ENCODE peak calls at places on chromosomes 4 and X, in nine cellular contexts. Q is neural crest cell; B is neural progenitor cell; L is HFFc6; K is CD8-positive, alpha-beta T cell; M is MM.1S; I is WTC11; F is transverse colon; C is GM20000. W is an unnamed sample.

GRCh38 chrX:41180194-41180902 is 95.1 kb downstream of the USP9X start:
- DNase-seq in M (peak), C (peak), B (peak), I (peak), K (peak), Q (peak), F (peak), L (peak), W (peak)

GRCh38 chr4:173212379-173212778 is 43.8 kb downstream of the GALNT7 start:
- DNase-seq in L (no peak), F (no peak), K (no peak), C (no peak), Q (no peak), B (no peak), M (no peak), I (no peak), W (no peak)

GRCh38 chr4:176444741-176445140 is 125.0 kb downstream of the SPCS3 start:
- DNase-seq in F (no peak), C (no peak), L (peak), I (no peak), Q (no peak), K (no peak), B (no peak), M (no peak), W (no peak)

GRCh38 chr4:105460306-105460705 is 13.6 kb downstream of the PPA2 start:
- DNase-seq in B (no peak), M (no peak), K (no peak), F (no peak), L (no peak), Q (no peak), I (no peak), C (no peak), W (no peak)

GRCh38 chrX:40945366-40945713 is 139.9 kb upstream of the USP9X start:
- DNase-seq in M (no peak), C (peak), I (no peak), B (no peak), F (peak), K (no peak), L (peak), Q (no peak), W (no peak)

GRCh38 chr4:76061421-76061820 is 13.1 kb upstream of the ART3 start:
- DNase-seq in C (no peak), Q (no peak), K (no peak), L (no peak), M (no peak), B (no peak), F (no peak), I (no peak), W (no peak)

GRCh38 chr4:45732161-45732560 is 391.7 kb downstream of the GABRG1 start:
- DNase-seq in B (peak), K (no peak), M (no peak), I (no peak), L (no peak), C (no peak), F (no peak), Q (no peak), W (no peak)

GRCh38 chr4:176635372-176636261 is 157.1 kb downstream of the VEGFC start:
- DNase-seq in B (no peak), Q (no peak), M (no peak), K (no peak), L (peak), I (no peak), F (no peak), C (no peak), W (no peak)

GRCh38 chrX:8245411-8245810 is 74.3 kb upstream of the VCX2 start:
- DNase-seq in L (no peak), K (no peak), B (peak), F (no peak), I (peak), M (no peak), C (no peak), Q (no peak), W (no peak)

GRCh38 chr4:70705146-70705855 is 16.5 kb upstream of the RUFY3 start:
- DNase-seq in C (peak), B (peak), Q (peak), I (peak), L (peak), M (peak), K (peak), F (peak), W (peak)

GRCh38 chr4:121192500-121192899 is 28.4 kb upstream of the TNIP3 start:
- DNase-seq in B (peak), F (no peak), Q (peak), C (peak), L (peak), M (peak), K (no peak), I (no peak), W (peak)

GRCh38 chr4:127634181-127634580 is 1.4 kb downstream of the INTU start:
- DNase-seq in L (peak), F (no peak), M (no peak), K (no peak), Q (no peak), C (no peak), B (no peak), I (no peak), W (no peak)

GRCh38 chrX:120462370-120462769 is 6.7 kb downstream of the LAMP2 start:
- DNase-seq in I (no peak), L (no peak), K (no peak), M (no peak), B (no peak), F (no peak), C (no peak), Q (no peak), W (no peak)

GRCh38 chr4:15010038-15010585 is 7.8 kb downstream of the CPEB2 start:
- DNase-seq in M (no peak), K (no peak), C (no peak), Q (no peak), F (no peak), L (no peak), B (peak), I (no peak), W (no peak)

GRCh38 chr4:26692014-26692726 is 108.3 kb downstream of the TBC1D19 start:
- DNase-seq in K (no peak), I (no peak), C (no peak), L (peak), Q (no peak), F (no peak), B (no peak), M (no peak), W (no peak)

GRCh38 chr4:108365551-108365950 is 196.8 kb upstream of the LEF1 start:
- DNase-seq in M (no peak), L (no peak), B (peak), K (no peak), I (no peak), F (no peak), Q (no peak), C (no peak), W (no peak)

GRCh38 chr4:169956441-169956840 is 69.8 kb downstream of the MFAP3L start:
- DNase-seq in K (no peak), C (no peak), I (no peak), M (no peak), F (no peak), Q (no peak), B (peak), L (peak), W (no peak)

GRCh38 chrX:150463566-150463965 is 100.4 kb downstream of the MAMLD1 start:
- DNase-seq in M (no peak), Q (no peak), C (no peak), B (no peak), I (no peak), F (no peak), L (no peak), K (no peak), W (no peak)
- TF ChIP-seq CTCF in M (no peak), Q (no peak), C (no peak), B (no peak), I (no peak), F (no peak), L (no peak), K (no peak), W (no peak)

GRCh38 chr4:172169871-172170270 is 356.7 kb downstream of the GALNTL6 start:
- DNase-seq in L (no peak), I (no peak), Q (no peak), F (no peak), K (no peak), M (no peak), B (no peak), C (no peak), W (no peak)
- TF ChIP-seq CTCF in L (no peak), I (no peak), Q (no peak), F (no peak), K (no peak), M (no peak), B (no peak), C (no peak), W (no peak)

GRCh38 chrX:32873786-32874185 is 337.6 kb downstream of the DMD start:
- DNase-seq in C (no peak), B (no peak), I (no peak), K (no peak), F (no peak), Q (no peak), M (no peak), L (no peak), W (no peak)
- TF ChIP-seq CTCF in C (no peak), B (no peak), I (no peak), K (no peak), F (no peak), Q (no peak), M (no peak), L (no peak), W (no peak)

DNA sequence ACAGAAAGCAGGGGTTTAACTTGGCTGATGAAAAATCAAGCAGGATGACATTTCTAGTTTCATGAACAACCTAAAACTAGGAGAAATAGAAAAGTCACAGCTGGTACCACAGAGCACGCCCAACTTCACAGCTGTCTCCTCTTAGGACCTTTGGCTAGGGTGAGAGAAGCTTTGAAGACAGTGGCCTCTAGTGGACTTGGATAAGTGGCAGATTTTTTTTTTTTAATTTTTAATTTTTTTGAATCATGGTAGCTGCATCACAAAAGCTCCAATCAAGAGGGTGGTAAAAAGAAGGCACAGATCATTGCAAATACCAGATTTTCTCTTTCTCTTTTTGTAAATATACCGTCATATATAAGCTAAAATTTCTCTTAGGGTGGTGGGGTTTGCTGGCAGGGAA is 20.2 kb upstream of the MAP3K15 start:
- DNase-seq in I (no peak), Q (no peak), K (no peak), B (peak), L (peak), M (peak), F (no peak), C (no peak), W (no peak)
- TF ChIP-seq CTCF in I (no peak), Q (peak), K (no peak), B (peak), L (peak), M (peak), F (no peak), C (no peak), W (no peak)

GRCh38 chrX:84909151-84909550 is 94.5 kb upstream of the APOOL start:
- DNase-seq in Q (no peak), K (no peak), I (no peak), F (no peak), B (no peak), C (no peak), L (no peak), M (no peak), W (no peak)

DNA sequence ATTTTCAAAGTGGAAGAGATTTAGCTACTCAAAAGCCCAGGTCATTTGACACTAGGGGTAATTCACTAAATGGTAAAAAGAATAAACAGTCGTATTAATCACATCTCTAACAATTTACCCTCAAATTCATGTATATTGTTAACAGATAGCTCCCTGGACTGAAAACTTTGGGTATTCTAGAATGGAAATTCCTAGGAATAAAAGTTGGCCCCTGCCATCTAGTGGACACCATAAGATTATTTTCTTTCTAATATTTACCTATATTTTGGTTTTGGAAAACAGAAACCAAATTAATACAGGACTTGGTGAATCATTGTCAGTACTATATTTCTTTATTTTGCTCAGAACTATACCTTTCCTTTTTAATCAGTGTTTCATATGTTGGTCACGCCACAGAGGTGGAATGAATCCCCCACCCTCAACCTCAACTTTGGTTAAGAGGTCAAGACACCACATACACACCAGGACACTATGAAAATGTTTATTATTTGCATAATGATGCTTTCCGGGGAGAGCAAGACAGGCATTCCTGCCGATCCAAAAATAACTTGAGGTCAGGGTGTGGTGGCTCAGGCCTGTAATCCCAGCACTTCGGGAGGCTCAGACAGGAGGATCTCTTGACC is 96.2 kb upstream of the APOOL start:
- DNase-seq in M (peak), L (peak), B (peak), Q (no peak), C (no peak), K (no peak), I (no peak), F (no peak), W (no peak)
- TF ChIP-seq CTCF in M (peak), L (peak), B (peak), Q (peak), C (no peak), K (no peak), I (no peak), F (no peak), W (peak)

GRCh38 chr4:115159141-115159540 is 45.7 kb upstream of the NDST4 start:
- DNase-seq in L (peak), Q (no peak), K (no peak), C (no peak), M (no peak), I (no peak), B (no peak), F (no peak), W (no peak)

GRCh38 chr4:115152081-115152480 is 38.7 kb upstream of the NDST4 start:
- DNase-seq in K (no peak), Q (no peak), C (no peak), B (no peak), I (no peak), M (peak), F (no peak), L (no peak), W (no peak)

GRCh38 chr4:115154826-115155225 is 41.4 kb upstream of the NDST4 start:
- DNase-seq in L (peak), K (no peak), C (no peak), M (no peak), B (peak), F (no peak), Q (no peak), I (no peak), W (no peak)
- TF ChIP-seq CTCF in L (no peak), K (no peak), C (no peak), M (peak), B (peak), F (no peak), Q (peak), I (no peak), W (no peak)

GRCh38 chr4:85548116-85548515 is 73.2 kb downstream of the ARHGAP24 start:
- DNase-seq in K (no peak), B (no peak), F (no peak), M (no peak), L (no peak), C (no peak), Q (no peak), I (no peak), W (no peak)
- TF ChIP-seq CTCF in K (no peak), B (no peak), F (no peak), M (no peak), L (no peak), C (no peak), Q (no peak), I (no peak), W (no peak)

DNA sequence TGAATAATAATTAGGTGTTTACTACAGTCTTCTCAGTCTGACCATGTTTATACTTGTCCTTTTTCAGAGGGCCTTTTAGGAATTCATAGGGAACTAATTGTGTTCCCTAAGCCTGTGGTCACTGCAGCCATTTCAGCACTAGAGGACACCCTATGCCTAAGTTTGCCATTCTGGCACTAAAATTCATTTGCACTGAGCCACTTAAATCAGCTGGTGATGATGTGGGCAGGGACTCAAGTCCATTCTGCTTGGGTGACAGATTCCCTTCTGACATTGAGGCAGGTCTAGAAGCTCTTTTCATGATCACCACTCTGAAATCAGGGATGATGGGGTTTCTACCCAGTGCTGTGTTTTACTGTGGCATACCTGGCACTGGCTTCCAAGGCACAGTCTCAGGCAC is 1178.9 kb upstream of the DIAPH2 start:
- DNase-seq in Q (no peak), F (no peak), I (no peak), C (no peak), M (peak), B (peak), K (no peak), L (no peak), W (peak)
- TF ChIP-seq CTCF in Q (peak), F (no peak), I (no peak), C (no peak), M (peak), B (peak), K (no peak), L (no peak), W (no peak)

W was measured in endothelial cell.